ENCODE peak calls at places on chromosomes 3 and 15, in seven cellular contexts. L is skeletal muscle cell; N is CD8-positive, alpha-beta T cell; J is CD4-positive, alpha-beta memory T cell; P is endodermal cell; I is CD8-positive, alpha-beta memory T cell; G is pancreas. Y is an unnamed sample.

GRCh38 chr3:106006001-106006400 is 137.2 kb upstream of the CBLB start:
- DNase-seq in G (no peak), J (no peak), N (no peak), P (no peak), L (peak), I (no peak), Y (no peak)

GRCh38 chr3:56799251-56799882 is 2.4 kb downstream of the ARHGEF3 start:
- DNase-seq in I (no peak), P (peak), G (no peak), J (peak), N (peak), L (no peak), Y (peak)

GRCh38 chr3:65836047-65836446 is 202.7 kb downstream of the MAGI1 start:
- DNase-seq in N (no peak), I (no peak), J (no peak), P (no peak), G (no peak), L (no peak), Y (no peak)

GRCh38 chr3:190548031-190548656 is 34.3 kb downstream of the IL1RAP start:
- DNase-seq in P (no peak), N (no peak), G (no peak), I (no peak), J (no peak), L (no peak), Y (no peak)

GRCh38 chr3:184341925-184342324 is 4.5 kb downstream of the FAM131A start:
- DNase-seq in L (no peak), I (no peak), N (no peak), G (no peak), P (no peak), J (no peak), Y (no peak)

GRCh38 chr3:115862099-115862498 is 238.8 kb downstream of the GAP43 start:
- DNase-seq in G (no peak), P (no peak), L (no peak), J (no peak), I (no peak), N (no peak), Y (no peak)

GRCh38 chr15:59232476-59232875 is 25.8 kb downstream of the LDHAL6B start:
- DNase-seq in G (no peak), N (no peak), P (no peak), L (peak), J (no peak), I (no peak), Y (no peak)

GRCh38 chr3:106249159-106249558 is 380.3 kb upstream of the CBLB start:
- DNase-seq in G (no peak), J (no peak), P (no peak), L (peak), I (no peak), N (no peak), Y (no peak)

GRCh38 chr15:66505430-66505811 is 295 bp downstream of the ZWILCH start:
- DNase-seq in I (no peak), J (no peak), N (no peak), G (no peak), L (peak), P (no peak), Y (no peak)

GRCh38 chr15:29805043-29805707 is 17.1 kb downstream of the TJP1 start:
- DNase-seq in L (peak), G (no peak), P (no peak), N (no peak), I (no peak), J (no peak), Y (no peak)

GRCh38 chr15:62914461-62915079 is 128.0 kb upstream of the TPM1 start:
- DNase-seq in L (no peak), N (no peak), I (no peak), G (no peak), P (no peak), J (no peak), Y (no peak)

GRCh38 chr3:58572013-58572633 is 5.1 kb downstream of the FAM107A start:
- DNase-seq in P (no peak), G (no peak), N (no peak), J (no peak), I (no peak), L (no peak), Y (no peak)

GRCh38 chr15:61871926-61872522 is 188.2 kb downstream of the VPS13C start:
- DNase-seq in I (no peak), L (peak), G (no peak), N (no peak), J (no peak), P (no peak), Y (peak)

GRCh38 chr3:120637836-120638559 is 41.9 kb downstream of the NDUFB4 start:
- DNase-seq in L (no peak), N (no peak), P (no peak), G (no peak), J (no peak), I (no peak), Y (no peak)

GRCh38 chr3:38036906-38037305 is 2.1 kb upstream of the DLEC1 start:
- DNase-seq in I (no peak), N (no peak), J (no peak), G (no peak), L (no peak), P (no peak), Y (no peak)

GRCh38 chr3:194906229-194906629 is 220.5 kb downstream of the FAM43A start:
- DNase-seq in L (no peak), J (no peak), P (no peak), G (no peak), N (no peak), I (no peak), Y (no peak)

GRCh38 chr15:85518979-85519761 is 138.8 kb downstream of the AKAP13 start:
- DNase-seq in P (no peak), L (no peak), N (no peak), J (no peak), G (no peak), I (no peak), Y (no peak)

GRCh38 chr15:20295238-20295811 is 246.3 kb downstream of the GOLGA6L6 start:
- DNase-seq in L (no peak), P (peak), I (no peak), N (no peak), J (no peak), G (peak), Y (no peak)

GRCh38 chr3:132652640-132653270 is 6.9 kb downstream of the ACAD11 start:
- DNase-seq in L (no peak), G (no peak), N (no peak), I (no peak), P (no peak), J (no peak), Y (no peak)

GRCh38 chr15:90300988-90301715 is 35.7 kb downstream of the NGRN start:
- DNase-seq in L (no peak), G (peak), N (peak), J (peak), I (peak), P (peak), Y (peak)

GRCh38 chr15:98442379-98442833 is 205.9 kb upstream of the IGF1R start:
- DNase-seq in N (peak), G (no peak), L (peak), P (peak), J (peak), I (no peak), Y (peak)

GRCh38 chr15:35066094-35066493 is 19.0 kb downstream of the NANOGP8 start:
- DNase-seq in I (no peak), N (no peak), G (no peak), P (no peak), L (no peak), J (no peak), Y (no peak)

GRCh38 chr3:180277036-180277435 is 240.3 kb upstream of the PEX5L start:
- DNase-seq in G (no peak), P (no peak), N (no peak), J (no peak), I (no peak), L (peak), Y (no peak)

GRCh38 chr3:158330820-158331219 is 220.9 kb downstream of the RSRC1 start:
- DNase-seq in I (no peak), P (no peak), G (no peak), L (no peak), J (no peak), N (no peak), Y (no peak)

GRCh38 chr3:16033889-16034687 is 140.4 kb upstream of the GALNT15 start:
- DNase-seq in P (no peak), I (no peak), G (no peak), J (no peak), N (no peak), L (no peak), Y (no peak)

DNA sequence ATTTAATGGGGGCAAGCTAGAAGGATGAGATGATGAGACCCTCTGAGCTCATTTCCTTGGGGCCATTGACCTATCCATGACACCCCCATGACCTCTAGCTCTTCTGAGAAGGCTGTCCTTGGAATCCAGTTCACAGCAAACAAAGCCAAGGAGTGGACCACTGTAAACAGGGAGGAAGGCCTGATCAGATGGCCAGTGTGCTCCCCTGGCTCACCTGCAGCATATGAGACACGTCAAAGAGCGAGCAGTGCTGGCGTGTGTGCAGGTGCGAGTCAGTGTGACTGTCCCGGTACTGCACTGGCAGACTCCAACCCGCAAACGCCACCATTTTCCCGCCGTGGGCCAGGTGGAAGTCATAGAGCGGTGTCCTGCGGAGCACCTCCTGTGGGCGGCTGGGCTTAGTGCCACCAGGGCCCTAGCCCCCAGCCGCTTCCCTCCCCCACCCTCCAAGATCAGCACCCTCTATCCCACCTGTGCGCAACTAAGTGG is 339 bp downstream of the AMT start:
- DNase-seq in P (no peak), J (no peak), L (no peak), I (no peak), G (peak), N (no peak), Y (no peak)
- H3K4me3 ChIP-seq in P (peak), J (no peak), L (no peak), I (no peak), G (peak), N (no peak), Y (peak)

GRCh38 chr15:73935547-73935946 is 9.3 kb downstream of the LOXL1 start:
- DNase-seq in N (no peak), G (no peak), I (no peak), L (no peak), J (no peak), P (no peak), Y (peak)
- H3K4me3 ChIP-seq in N (no peak), G (no peak), I (no peak), L (no peak), J (no peak), P (no peak), Y (no peak)

GRCh38 chr3:192919895-192920294 is 2.2 kb upstream of the MB21D2 start:
- DNase-seq in P (no peak), L (no peak), N (no peak), G (no peak), J (no peak), I (no peak), Y (no peak)
- H3K4me3 ChIP-seq in P (no peak), L (no peak), N (no peak), G (no peak), J (no peak), I (no peak), Y (no peak)

GRCh38 chr3:127261925-127262324 is 25.9 kb downstream of the PRR20G start:
- DNase-seq in L (no peak), N (no peak), J (no peak), I (no peak), P (no peak), G (no peak), Y (no peak)
- H3K4me3 ChIP-seq in L (no peak), N (no peak), J (no peak), I (no peak), P (no peak), G (no peak), Y (no peak)

GRCh38 chr3:152190636-152191183 is 78.0 kb upstream of the MBNL1 start:
- DNase-seq in J (no peak), L (no peak), N (no peak), I (no peak), G (no peak), P (no peak), Y (no peak)

GRCh38 chr3:152193673-152194267 is 75.0 kb upstream of the MBNL1 start:
- DNase-seq in J (peak), I (no peak), N (peak), P (no peak), G (no peak), L (no peak), Y (no peak)

GRCh38 chr3:152195206-152195605 is 73.5 kb upstream of the MBNL1 start:
- DNase-seq in G (no peak), J (no peak), N (no peak), I (no peak), L (no peak), P (no peak), Y (no peak)

GRCh38 chr3:152192050-152192449 is 76.7 kb upstream of the MBNL1 start:
- DNase-seq in I (peak), N (peak), L (no peak), G (no peak), J (peak), P (no peak), Y (no peak)

GRCh38 chr3:152192936-152193672 is 75.6 kb upstream of the MBNL1 start:
- DNase-seq in L (no peak), P (no peak), G (no peak), I (no peak), N (no peak), J (no peak), Y (no peak)
- H3K4me3 ChIP-seq in L (no peak), P (no peak), G (no peak), I (peak), N (peak), J (peak), Y (no peak)

GRCh38 chr15:41970456-41970855 is 1.9 kb downstream of the EHD4 start:
- DNase-seq in N (no peak), P (peak), G (no peak), J (peak), I (no peak), L (no peak), Y (no peak)
- H3K4me3 ChIP-seq in N (no peak), P (peak), G (no peak), J (peak), I (peak), L (no peak), Y (no peak)

GRCh38 chr3:108300103-108300849 is 3.9 kb downstream of the HHLA2 start:
- DNase-seq in N (no peak), G (no peak), I (no peak), P (peak), J (no peak), L (no peak), Y (no peak)

GRCh38 chr3:108305484-108306172 is 9.3 kb downstream of the HHLA2 start:
- DNase-seq in N (no peak), I (no peak), P (no peak), L (no peak), J (no peak), G (peak), Y (no peak)

GRCh38 chr3:108302570-108302969 is 6.2 kb downstream of the HHLA2 start:
- DNase-seq in N (no peak), P (no peak), J (no peak), I (no peak), G (no peak), L (no peak), Y (no peak)

GRCh38 chr3:108298056-108298455 is 1.7 kb downstream of the HHLA2 start:
- DNase-seq in L (no peak), P (no peak), G (no peak), N (no peak), I (no peak), J (no peak), Y (no peak)

GRCh38 chr3:108301695-108302404 is 5.5 kb downstream of the HHLA2 start:
- DNase-seq in N (no peak), L (no peak), J (no peak), I (no peak), G (no peak), P (no peak), Y (no peak)
- H3K4me3 ChIP-seq in N (no peak), L (no peak), J (no peak), I (peak), G (no peak), P (no peak), Y (no peak)

Y was measured in H7.